ENCODE peak calls at places on chromosomes 16 and 17, in eight cellular contexts. U, L, Z, E, A, K, M and G are unnamed samples.

GRCh38 chr16:57892041-57892440 is 78.9 kb downstream of the CNGB1 start:
- DNase-seq in U (no peak), L (no peak), Z (peak), E (no peak), A (peak), K (no peak), M (no peak), G (no peak)

GRCh38 chr16:56667581-56668571 is at the start of gene MT1G:
- DNase-seq in U (no peak), L (peak), Z (no peak), E (no peak), A (no peak), K (peak), M (no peak), G (no peak)

GRCh38 chr16:50683689-50684374 is 2.7 kb upstream of the SNX20 start:
- DNase-seq in U (no peak), L (no peak), Z (no peak), E (no peak), A (no peak), K (peak), M (no peak), G (no peak)

GRCh38 chr17:50199211-50199633 is 2.2 kb downstream of the COL1A1 start:
- DNase-seq in U (no peak), L (peak), Z (no peak), E (no peak), A (no peak), K (no peak), M (no peak), G (no peak)

GRCh38 chr17:38541281-38541680 is 64.5 kb downstream of the SRCIN1 start:
- DNase-seq in U (no peak), L (no peak), Z (no peak), E (no peak), A (no peak), K (no peak), M (no peak), G (no peak)

GRCh38 chr17:64736804-64737492 is 74.8 kb upstream of the SMURF2 start:
- DNase-seq in U (peak), L (no peak), Z (peak), E (peak), A (no peak), K (peak), M (peak), G (no peak)

GRCh38 chr17:77521076-77521475 is 380.3 kb downstream of the SEC14L1 start:
- DNase-seq in U (no peak), L (no peak), Z (no peak), E (no peak), A (no peak), K (no peak), M (no peak), G (no peak)

GRCh38 chr16:57004387-57005250 is 15.3 kb downstream of the NLRC5 start:
- DNase-seq in U (no peak), L (no peak), Z (no peak), E (no peak), A (no peak), K (no peak), M (no peak), G (no peak)

GRCh38 chr16:160691-161190 is 5.0 kb upstream of the HBM start:
- DNase-seq in U (no peak), L (no peak), Z (no peak), E (no peak), A (no peak), K (no peak), M (no peak), G (no peak)

GRCh38 chr16:77298638-77299360 is 99.6 kb downstream of the SYCE1L start:
- DNase-seq in U (peak), L (no peak), Z (peak), E (no peak), A (peak), K (no peak), M (peak), G (no peak)

GRCh38 chr16:66204761-66205160 is 161.7 kb upstream of the CDH5 start:
- DNase-seq in U (no peak), L (no peak), Z (peak), E (no peak), A (no peak), K (no peak), M (peak), G (no peak)

GRCh38 chr16:12601290-12601900 is 202.3 kb downstream of the CPPED1 start:
- DNase-seq in U (no peak), L (no peak), Z (no peak), E (no peak), A (no peak), K (no peak), M (no peak), G (no peak)

GRCh38 chr17:74282587-74283370 is 8.7 kb downstream of the DNAI2 start:
- DNase-seq in U (peak), L (no peak), Z (no peak), E (no peak), A (no peak), K (peak), M (peak), G (no peak)

GRCh38 chr17:70130274-70130673 is 39.1 kb upstream of the KCNJ2 start:
- DNase-seq in U (no peak), L (no peak), Z (no peak), E (no peak), A (no peak), K (no peak), M (no peak), G (no peak)

GRCh38 chr16:21663889-21664647 is at the start of gene OTOA:
- DNase-seq in U (no peak), L (peak), Z (no peak), E (peak), A (no peak), K (peak), M (no peak), G (no peak)

GRCh38 chr17:1697681-1698080 is 12.5 kb downstream of the TLCD2 start:
- DNase-seq in U (no peak), L (no peak), Z (no peak), E (no peak), A (no peak), K (no peak), M (no peak), G (no peak)

GRCh38 chr17:56431736-56432135 is 161.8 kb upstream of the NOG start:
- DNase-seq in U (no peak), L (no peak), Z (no peak), E (no peak), A (no peak), K (no peak), M (no peak), G (no peak)

GRCh38 chr17:45320931-45321461 is 4.2 kb upstream of the MAP3K14 start:
- DNase-seq in U (peak), L (no peak), Z (peak), E (no peak), A (peak), K (no peak), M (peak), G (no peak)

GRCh38 chr17:40576113-40576740 is 11.0 kb upstream of the CCR7 start:
- DNase-seq in U (no peak), L (no peak), Z (no peak), E (no peak), A (no peak), K (no peak), M (no peak), G (no peak)